ENCODE peak calls at places on chromosomes 13 and 19, in six cellular contexts. One of them, this sample, is unnamed.

GRCh38 chr19:39515551-39516191 is 732 bp downstream of the SELENOV start:
- DNase-seq in adrenal gland: no peak
- DNase-seq in transverse colon: no peak
- DNase-seq in psoas muscle: no peak
- DNase-seq in tibial nerve: no peak
- DNase-seq in naive thymus-derived CD4-positive, alpha-beta T cell: no peak
- DNase-seq in this sample: no peak

GRCh38 chr19:41597600-41598041 is 21.7 kb downstream of the CEACAM21 start:
- DNase-seq in adrenal gland: peak
- DNase-seq in naive thymus-derived CD4-positive, alpha-beta T cell: peak
- DNase-seq in transverse colon: peak
- DNase-seq in psoas muscle: peak
- DNase-seq in tibial nerve: peak
- DNase-seq in this sample: peak

GRCh38 chr13:71814806-71815205 is 52.2 kb downstream of the DACH1 start:
- DNase-seq in psoas muscle: no peak
- DNase-seq in naive thymus-derived CD4-positive, alpha-beta T cell: no peak
- DNase-seq in adrenal gland: no peak
- DNase-seq in tibial nerve: no peak
- DNase-seq in transverse colon: no peak
- DNase-seq in this sample: no peak

GRCh38 chr19:7515471-7516226 is at the start of gene ZNF358:
- DNase-seq in adrenal gland: peak
- DNase-seq in transverse colon: peak
- DNase-seq in psoas muscle: peak
- DNase-seq in naive thymus-derived CD4-positive, alpha-beta T cell: no peak
- DNase-seq in tibial nerve: peak
- DNase-seq in this sample: peak

GRCh38 chr19:53908106-53908932 is 759 bp upstream of the CACNG7 start:
- DNase-seq in adrenal gland: peak
- DNase-seq in naive thymus-derived CD4-positive, alpha-beta T cell: no peak
- DNase-seq in tibial nerve: no peak
- DNase-seq in psoas muscle: peak
- DNase-seq in transverse colon: no peak
- DNase-seq in this sample: no peak

GRCh38 chr19:46728693-46729339 is 11.9 kb upstream of the PRKD2 start:
- DNase-seq in transverse colon: peak
- DNase-seq in psoas muscle: peak
- DNase-seq in tibial nerve: peak
- DNase-seq in naive thymus-derived CD4-positive, alpha-beta T cell: peak
- DNase-seq in adrenal gland: peak
- DNase-seq in this sample: peak

GRCh38 chr13:114044486-114044885 is 70.6 kb upstream of the C13orf46 start:
- DNase-seq in adrenal gland: no peak
- DNase-seq in psoas muscle: no peak
- DNase-seq in tibial nerve: no peak
- DNase-seq in naive thymus-derived CD4-positive, alpha-beta T cell: no peak
- DNase-seq in transverse colon: no peak
- DNase-seq in this sample: no peak

GRCh38 chr19:8001995-8002849 is 3.2 kb downstream of the ELAVL1 start:
- DNase-seq in psoas muscle: peak
- DNase-seq in transverse colon: peak
- DNase-seq in naive thymus-derived CD4-positive, alpha-beta T cell: peak
- DNase-seq in adrenal gland: peak
- DNase-seq in tibial nerve: peak
- DNase-seq in this sample: peak

GRCh38 chr13:79497852-79498251 is 16.9 kb downstream of the NDFIP2 start:
- DNase-seq in naive thymus-derived CD4-positive, alpha-beta T cell: no peak
- DNase-seq in adrenal gland: no peak
- DNase-seq in transverse colon: no peak
- DNase-seq in tibial nerve: no peak
- DNase-seq in psoas muscle: no peak
- DNase-seq in this sample: no peak

GRCh38 chr13:44259045-44260042 is 114.3 kb upstream of the SERP2 start:
- DNase-seq in naive thymus-derived CD4-positive, alpha-beta T cell: peak
- DNase-seq in psoas muscle: peak
- DNase-seq in tibial nerve: peak
- DNase-seq in adrenal gland: peak
- DNase-seq in transverse colon: peak
- DNase-seq in this sample: no peak

GRCh38 chr13:70339738-70340137 is 231.5 kb upstream of the KLHL1 start:
- DNase-seq in transverse colon: no peak
- DNase-seq in psoas muscle: no peak
- DNase-seq in adrenal gland: no peak
- DNase-seq in naive thymus-derived CD4-positive, alpha-beta T cell: no peak
- DNase-seq in tibial nerve: no peak
- DNase-seq in this sample: no peak

GRCh38 chr19:31352296-31352781 is 3.1 kb upstream of the TSHZ3 start:
- DNase-seq in naive thymus-derived CD4-positive, alpha-beta T cell: no peak
- DNase-seq in transverse colon: no peak
- DNase-seq in tibial nerve: no peak
- DNase-seq in adrenal gland: no peak
- DNase-seq in psoas muscle: no peak
- DNase-seq in this sample: no peak

GRCh38 chr19:12791345-12792047 is at the start of gene JUNB:
- DNase-seq in naive thymus-derived CD4-positive, alpha-beta T cell: peak
- DNase-seq in tibial nerve: peak
- DNase-seq in psoas muscle: peak
- DNase-seq in adrenal gland: peak
- DNase-seq in transverse colon: peak
- DNase-seq in this sample: peak

GRCh38 chr19:33098023-33098652 is 17.2 kb downstream of the GPATCH1 start:
- DNase-seq in transverse colon: peak
- DNase-seq in naive thymus-derived CD4-positive, alpha-beta T cell: no peak
- DNase-seq in psoas muscle: no peak
- DNase-seq in adrenal gland: no peak
- DNase-seq in tibial nerve: no peak
- DNase-seq in this sample: no peak

GRCh38 chr13:30810261-30810701 is 74.9 kb downstream of the ALOX5AP start:
- DNase-seq in adrenal gland: no peak
- DNase-seq in tibial nerve: no peak
- DNase-seq in transverse colon: no peak
- DNase-seq in psoas muscle: no peak
- DNase-seq in naive thymus-derived CD4-positive, alpha-beta T cell: no peak
- DNase-seq in this sample: no peak

GRCh38 chr19:3766520-3766919 is 4.0 kb downstream of the MRPL54 start:
- DNase-seq in adrenal gland: no peak
- DNase-seq in psoas muscle: no peak
- DNase-seq in naive thymus-derived CD4-positive, alpha-beta T cell: no peak
- DNase-seq in transverse colon: no peak
- DNase-seq in tibial nerve: no peak
- DNase-seq in this sample: no peak

GRCh38 chr13:82791035-82791434 is 1091.2 kb downstream of the SLITRK1 start:
- DNase-seq in tibial nerve: no peak
- DNase-seq in transverse colon: no peak
- DNase-seq in adrenal gland: no peak
- DNase-seq in psoas muscle: no peak
- DNase-seq in naive thymus-derived CD4-positive, alpha-beta T cell: no peak
- DNase-seq in this sample: no peak

GRCh38 chr19:50982186-50982585 is 1.5 kb downstream of the KLK7 start:
- DNase-seq in adrenal gland: no peak
- DNase-seq in psoas muscle: no peak
- DNase-seq in naive thymus-derived CD4-positive, alpha-beta T cell: no peak
- DNase-seq in transverse colon: no peak
- DNase-seq in tibial nerve: no peak
- DNase-seq in this sample: no peak

GRCh38 chr13:73849292-73849691 is 284.9 kb downstream of the KLF12 start:
- DNase-seq in tibial nerve: no peak
- DNase-seq in transverse colon: peak
- DNase-seq in psoas muscle: no peak
- DNase-seq in naive thymus-derived CD4-positive, alpha-beta T cell: peak
- DNase-seq in adrenal gland: no peak
- DNase-seq in this sample: no peak
- H3K27ac ChIP-seq in tibial nerve: no peak
- H3K27ac ChIP-seq in transverse colon: no peak
- H3K27ac ChIP-seq in psoas muscle: no peak
- H3K27ac ChIP-seq in naive thymus-derived CD4-positive, alpha-beta T cell: no peak
- H3K27ac ChIP-seq in adrenal gland: no peak
- H3K27ac ChIP-seq in this sample: no peak

GRCh38 chr19:48443262-48443661 is 2.5 kb upstream of the GRWD1 start:
- DNase-seq in adrenal gland: no peak
- DNase-seq in transverse colon: no peak
- DNase-seq in psoas muscle: no peak
- DNase-seq in tibial nerve: no peak
- DNase-seq in naive thymus-derived CD4-positive, alpha-beta T cell: no peak
- DNase-seq in this sample: no peak
- H3K4me3 ChIP-seq in adrenal gland: no peak
- H3K4me3 ChIP-seq in transverse colon: no peak
- H3K4me3 ChIP-seq in psoas muscle: peak
- H3K4me3 ChIP-seq in tibial nerve: no peak
- H3K4me3 ChIP-seq in naive thymus-derived CD4-positive, alpha-beta T cell: no peak
- H3K4me3 ChIP-seq in this sample: peak

DNA sequence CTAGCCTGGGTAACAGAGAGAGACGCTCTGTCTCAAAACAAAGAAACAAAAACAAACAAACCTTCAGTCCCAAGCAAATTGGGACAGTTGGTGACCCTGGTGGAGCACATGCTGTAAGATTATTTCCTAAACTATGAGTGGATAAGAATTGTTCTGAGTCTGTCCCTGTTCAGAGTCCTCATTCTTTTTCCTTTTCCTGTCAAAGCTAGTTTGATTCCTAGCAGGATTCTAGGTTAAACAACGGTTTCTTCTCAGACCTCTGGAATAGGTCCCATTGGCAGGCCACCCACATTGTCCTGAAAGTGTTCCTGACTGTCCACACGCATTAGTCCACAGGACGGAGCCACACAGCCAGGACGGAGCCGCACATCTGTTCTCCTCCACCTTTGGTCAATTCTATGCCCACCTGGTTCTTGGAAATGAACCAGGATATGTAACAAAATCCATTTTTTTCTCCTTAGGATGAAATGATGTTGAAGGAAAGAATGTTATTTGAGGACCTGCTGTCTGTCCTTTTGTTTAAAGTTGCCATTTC is 46.2 kb downstream of the ANKRD10 start:
- DNase-seq in tibial nerve: no peak
- DNase-seq in psoas muscle: no peak
- DNase-seq in naive thymus-derived CD4-positive, alpha-beta T cell: no peak
- DNase-seq in adrenal gland: no peak
- DNase-seq in transverse colon: no peak
- DNase-seq in this sample: no peak
- H3K27ac ChIP-seq in tibial nerve: peak
- H3K27ac ChIP-seq in psoas muscle: peak
- H3K27ac ChIP-seq in naive thymus-derived CD4-positive, alpha-beta T cell: no peak
- H3K27ac ChIP-seq in adrenal gland: no peak
- H3K27ac ChIP-seq in transverse colon: peak
- H3K27ac ChIP-seq in this sample: peak

DNA sequence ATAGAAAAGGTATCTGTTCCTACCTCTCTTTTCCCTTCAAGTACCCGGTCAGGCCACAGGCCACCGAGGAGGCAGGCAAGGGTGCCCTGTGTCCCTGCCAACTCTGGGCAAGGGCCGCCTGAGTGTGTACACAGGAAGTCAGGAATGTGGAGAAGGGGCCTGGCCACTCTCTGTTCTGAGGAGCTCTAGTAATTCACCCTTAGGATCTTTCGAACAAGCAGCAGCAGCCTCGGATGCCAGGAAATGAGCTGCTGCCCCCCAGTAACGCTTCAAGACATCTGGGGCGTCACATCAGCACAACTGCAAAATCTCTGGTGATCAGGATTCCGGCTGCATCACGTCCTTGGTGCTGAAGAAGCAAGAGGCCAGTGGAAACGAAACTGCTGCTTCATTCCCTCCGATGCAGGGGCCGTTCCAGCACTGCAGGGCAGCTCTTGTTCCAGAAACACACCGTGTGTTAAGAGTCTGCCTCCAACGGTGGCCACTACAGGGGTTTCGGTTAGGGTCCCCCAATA is 2.0 kb downstream of the RAB20 start:
- DNase-seq in adrenal gland: peak
- DNase-seq in tibial nerve: no peak
- DNase-seq in naive thymus-derived CD4-positive, alpha-beta T cell: no peak
- DNase-seq in transverse colon: peak
- DNase-seq in psoas muscle: no peak
- DNase-seq in this sample: peak
- H3K4me3 ChIP-seq in adrenal gland: no peak
- H3K4me3 ChIP-seq in tibial nerve: peak
- H3K4me3 ChIP-seq in naive thymus-derived CD4-positive, alpha-beta T cell: no peak
- H3K4me3 ChIP-seq in transverse colon: peak
- H3K4me3 ChIP-seq in psoas muscle: peak
- H3K4me3 ChIP-seq in this sample: peak

GRCh38 chr13:50452028-50452427 is 391.5 kb downstream of the DLEU7 start:
- DNase-seq in tibial nerve: no peak
- DNase-seq in adrenal gland: no peak
- DNase-seq in transverse colon: no peak
- DNase-seq in psoas muscle: no peak
- DNase-seq in naive thymus-derived CD4-positive, alpha-beta T cell: no peak
- DNase-seq in this sample: no peak

GRCh38 chr13:50453238-50453637 is 390.3 kb downstream of the DLEU7 start:
- DNase-seq in transverse colon: no peak
- DNase-seq in adrenal gland: no peak
- DNase-seq in tibial nerve: no peak
- DNase-seq in psoas muscle: no peak
- DNase-seq in naive thymus-derived CD4-positive, alpha-beta T cell: no peak
- DNase-seq in this sample: no peak

GRCh38 chr13:50452761-50453160 is 390.7 kb downstream of the DLEU7 start:
- DNase-seq in psoas muscle: no peak
- DNase-seq in transverse colon: no peak
- DNase-seq in tibial nerve: no peak
- DNase-seq in naive thymus-derived CD4-positive, alpha-beta T cell: no peak
- DNase-seq in adrenal gland: no peak
- DNase-seq in this sample: no peak

GRCh38 chr13:50450279-50450678 is 393.2 kb downstream of the DLEU7 start:
- DNase-seq in transverse colon: no peak
- DNase-seq in tibial nerve: no peak
- DNase-seq in naive thymus-derived CD4-positive, alpha-beta T cell: no peak
- DNase-seq in psoas muscle: no peak
- DNase-seq in adrenal gland: no peak
- DNase-seq in this sample: no peak

GRCh38 chr13:50451609-50452008 is 391.9 kb downstream of the DLEU7 start:
- DNase-seq in adrenal gland: no peak
- DNase-seq in naive thymus-derived CD4-positive, alpha-beta T cell: no peak
- DNase-seq in psoas muscle: peak
- DNase-seq in tibial nerve: no peak
- DNase-seq in transverse colon: no peak
- DNase-seq in this sample: no peak
- H3K27ac ChIP-seq in adrenal gland: no peak
- H3K27ac ChIP-seq in naive thymus-derived CD4-positive, alpha-beta T cell: no peak
- H3K27ac ChIP-seq in psoas muscle: no peak
- H3K27ac ChIP-seq in tibial nerve: no peak
- H3K27ac ChIP-seq in transverse colon: no peak
- H3K27ac ChIP-seq in this sample: no peak

GRCh38 chr13:99386495-99386894 is 79.3 kb upstream of the GPR183 start:
- DNase-seq in psoas muscle: no peak
- DNase-seq in tibial nerve: no peak
- DNase-seq in naive thymus-derived CD4-positive, alpha-beta T cell: no peak
- DNase-seq in transverse colon: no peak
- DNase-seq in adrenal gland: peak
- DNase-seq in this sample: no peak
- H3K4me3 ChIP-seq in psoas muscle: no peak
- H3K4me3 ChIP-seq in tibial nerve: no peak
- H3K4me3 ChIP-seq in naive thymus-derived CD4-positive, alpha-beta T cell: no peak
- H3K4me3 ChIP-seq in transverse colon: no peak
- H3K4me3 ChIP-seq in adrenal gland: no peak
- H3K4me3 ChIP-seq in this sample: no peak

GRCh38 chr13:112752211-112752610 is 62.4 kb downstream of the ATP11A start:
- DNase-seq in adrenal gland: no peak
- DNase-seq in psoas muscle: no peak
- DNase-seq in transverse colon: no peak
- DNase-seq in naive thymus-derived CD4-positive, alpha-beta T cell: no peak
- DNase-seq in tibial nerve: no peak
- DNase-seq in this sample: no peak
- H3K27ac ChIP-seq in adrenal gland: no peak
- H3K27ac ChIP-seq in psoas muscle: no peak
- H3K27ac ChIP-seq in transverse colon: no peak
- H3K27ac ChIP-seq in naive thymus-derived CD4-positive, alpha-beta T cell: no peak
- H3K27ac ChIP-seq in tibial nerve: no peak
- H3K27ac ChIP-seq in this sample: no peak

This sample was measured in left ventricle myocardium inferior.